ENCODE peak calls at places on chromosomes 12 and 14, in six cellular contexts. One of them, this sample, is unnamed.

GRCh38 chr12:51833446-51834227 is 14.9 kb downstream of the FIGNL2 start:
- DNase-seq in endothelial cell of umbilical vein: no peak
- DNase-seq in A549: no peak
- DNase-seq in K562: no peak
- DNase-seq in GM12878: no peak
- DNase-seq in HepG2: no peak
- DNase-seq in this sample: no peak

GRCh38 chr14:90518075-90518940 is 121.5 kb downstream of the CALM1 start:
- DNase-seq in GM12878: no peak
- DNase-seq in HepG2: no peak
- DNase-seq in K562: no peak
- DNase-seq in A549: no peak
- DNase-seq in endothelial cell of umbilical vein: no peak
- DNase-seq in this sample: no peak

GRCh38 chr14:51236314-51236713 is 3.7 kb upstream of the TMX1 start:
- DNase-seq in HepG2: no peak
- DNase-seq in K562: no peak
- DNase-seq in GM12878: no peak
- DNase-seq in endothelial cell of umbilical vein: no peak
- DNase-seq in A549: no peak
- DNase-seq in this sample: peak; percentile 91

GRCh38 chr14:34981743-34982420 is 910 bp upstream of the SRP54 start:
- DNase-seq in GM12878: no peak
- DNase-seq in A549: no peak
- DNase-seq in endothelial cell of umbilical vein: no peak
- DNase-seq in HepG2: no peak
- DNase-seq in K562: no peak
- DNase-seq in this sample: peak; percentile 69

GRCh38 chr12:124306686-124307555 is 12.0 kb downstream of the RFLNA start:
- DNase-seq in K562: no peak
- DNase-seq in HepG2: no peak
- DNase-seq in endothelial cell of umbilical vein: no peak
- DNase-seq in A549: no peak
- DNase-seq in GM12878: no peak
- DNase-seq in this sample: no peak

GRCh38 chr14:100076630-100077029 is 11.4 kb downstream of the EVL start:
- DNase-seq in K562: no peak
- DNase-seq in HepG2: no peak
- DNase-seq in A549: no peak
- DNase-seq in endothelial cell of umbilical vein: no peak
- DNase-seq in GM12878: no peak
- DNase-seq in this sample: peak; percentile 95

GRCh38 chr14:101039755-101040138 is 136.2 kb upstream of the RTL1 start:
- DNase-seq in A549: no peak
- DNase-seq in endothelial cell of umbilical vein: no peak
- DNase-seq in HepG2: no peak
- DNase-seq in K562: no peak
- DNase-seq in GM12878: no peak
- DNase-seq in this sample: no peak

GRCh38 chr12:12511895-12512674 is 50.6 kb downstream of the DUSP16 start:
- DNase-seq in HepG2: no peak
- DNase-seq in endothelial cell of umbilical vein: no peak
- DNase-seq in K562: no peak
- DNase-seq in GM12878: no peak
- DNase-seq in A549: no peak
- DNase-seq in this sample: no peak

GRCh38 chr12:106914796-106915634 is 40.7 kb upstream of the TMEM263 start:
- DNase-seq in endothelial cell of umbilical vein: no peak
- DNase-seq in GM12878: peak; percentile 36
- DNase-seq in HepG2: no peak
- DNase-seq in K562: no peak
- DNase-seq in A549: no peak
- DNase-seq in this sample: peak; percentile 45

GRCh38 chr12:63151898-63152700 is 1.1 kb upstream of the AVPR1A start:
- DNase-seq in GM12878: no peak
- DNase-seq in K562: peak; percentile 15
- DNase-seq in HepG2: peak; percentile 32
- DNase-seq in A549: peak; percentile 69
- DNase-seq in endothelial cell of umbilical vein: peak; percentile 51
- DNase-seq in this sample: peak; percentile 63

GRCh38 chr12:57579011-57579410 is 12.0 kb upstream of the PIP4K2C start:
- DNase-seq in HepG2: no peak
- DNase-seq in K562: no peak
- DNase-seq in endothelial cell of umbilical vein: no peak
- DNase-seq in GM12878: no peak
- DNase-seq in A549: no peak
- DNase-seq in this sample: no peak

GRCh38 chr14:50783542-50783941 is 47.4 kb downstream of the NIN start:
- DNase-seq in GM12878: no peak
- DNase-seq in A549: no peak
- DNase-seq in endothelial cell of umbilical vein: no peak
- DNase-seq in K562: no peak
- DNase-seq in HepG2: no peak
- DNase-seq in this sample: no peak

GRCh38 chr14:42013560-42013959 is 406.9 kb downstream of the LRFN5 start:
- DNase-seq in A549: no peak
- DNase-seq in GM12878: no peak
- DNase-seq in endothelial cell of umbilical vein: no peak
- DNase-seq in HepG2: no peak
- DNase-seq in K562: no peak
- DNase-seq in this sample: no peak

GRCh38 chr14:35133542-35134328 is 11.4 kb downstream of the PRORP start:
- DNase-seq in GM12878: no peak
- DNase-seq in K562: no peak
- DNase-seq in HepG2: peak; percentile 63
- DNase-seq in A549: no peak
- DNase-seq in endothelial cell of umbilical vein: no peak
- DNase-seq in this sample: no peak

GRCh38 chr12:32312049-32312670 is 87.2 kb upstream of the FGD4 start:
- DNase-seq in GM12878: peak; percentile 21
- DNase-seq in K562: no peak
- DNase-seq in endothelial cell of umbilical vein: peak; percentile 85
- DNase-seq in A549: peak; percentile 45
- DNase-seq in HepG2: peak; percentile 42
- DNase-seq in this sample: peak; percentile 71

GRCh38 chr12:88522961-88523360 is 57.3 kb downstream of the KITLG start:
- DNase-seq in A549: no peak
- DNase-seq in K562: no peak
- DNase-seq in endothelial cell of umbilical vein: no peak
- DNase-seq in GM12878: no peak
- DNase-seq in HepG2: no peak
- DNase-seq in this sample: no peak

GRCh38 chr12:13120431-13120830 is 17.0 kb upstream of the GSG1 start:
- DNase-seq in A549: no peak
- DNase-seq in endothelial cell of umbilical vein: no peak
- DNase-seq in GM12878: no peak
- DNase-seq in K562: no peak
- DNase-seq in HepG2: no peak
- DNase-seq in this sample: no peak

GRCh38 chr12:22190-22529 is 44.4 kb upstream of the IQSEC3 start:
- DNase-seq in HepG2: peak; percentile 9
- DNase-seq in K562: peak; percentile 15
- DNase-seq in endothelial cell of umbilical vein: no peak
- DNase-seq in GM12878: no peak
- DNase-seq in A549: no peak
- DNase-seq in this sample: no peak

GRCh38 chr12:69932154-69932553 is 107.1 kb downstream of the MYRFL start:
- DNase-seq in HepG2: no peak
- DNase-seq in A549: no peak
- DNase-seq in GM12878: no peak
- DNase-seq in endothelial cell of umbilical vein: peak; percentile 11
- DNase-seq in K562: no peak
- DNase-seq in this sample: no peak

GRCh38 chr12:111685322-111685810 is 390 bp downstream of the BRAP start:
- DNase-seq in A549: no peak
- DNase-seq in K562: no peak
- DNase-seq in HepG2: peak; percentile 12
- DNase-seq in endothelial cell of umbilical vein: no peak
- DNase-seq in GM12878: no peak
- DNase-seq in this sample: peak; percentile 39

GRCh38 chr14:31270196-31270772 is 62.7 kb upstream of the HECTD1 start:
- DNase-seq in HepG2: peak; percentile 77
- DNase-seq in GM12878: no peak
- DNase-seq in endothelial cell of umbilical vein: no peak
- DNase-seq in K562: no peak
- DNase-seq in A549: no peak
- DNase-seq in this sample: peak; percentile 29

GRCh38 chr14:98685725-98686124 is 586.3 kb downstream of the BCL11B start:
- DNase-seq in endothelial cell of umbilical vein: no peak
- DNase-seq in GM12878: no peak
- DNase-seq in K562: no peak
- DNase-seq in HepG2: no peak
- DNase-seq in A549: no peak
- DNase-seq in this sample: no peak

GRCh38 chr12:19750116-19750644 is 310.9 kb downstream of the AEBP2 start:
- DNase-seq in endothelial cell of umbilical vein: no peak
- DNase-seq in A549: no peak
- DNase-seq in GM12878: no peak
- DNase-seq in K562: no peak
- DNase-seq in HepG2: no peak
- DNase-seq in this sample: no peak

GRCh38 chr14:24093901-24094838 is at the start of gene PCK2:
- DNase-seq in GM12878: no peak
- DNase-seq in HepG2: peak; percentile 99
- DNase-seq in endothelial cell of umbilical vein: peak; percentile 72
- DNase-seq in A549: peak; percentile 97
- DNase-seq in K562: peak; percentile 97
- DNase-seq in this sample: peak; percentile 98

GRCh38 chr12:94100254-94100653 is 48.1 kb upstream of the PLXNC1 start:
- DNase-seq in HepG2: no peak
- DNase-seq in K562: peak; percentile 15
- DNase-seq in A549: no peak
- DNase-seq in GM12878: no peak
- DNase-seq in endothelial cell of umbilical vein: peak; percentile 48
- DNase-seq in this sample: peak; percentile 33

GRCh38 chr14:22536853-22537338 is 52.1 kb downstream of the DAD1 start:
- DNase-seq in A549: peak; percentile 90
- DNase-seq in HepG2: no peak
- DNase-seq in endothelial cell of umbilical vein: peak; percentile 98
- DNase-seq in K562: peak; percentile 78
- DNase-seq in GM12878: peak; percentile 94
- DNase-seq in this sample: peak; percentile 97

GRCh38 chr14:55430024-55430690 is 10.3 kb downstream of the TBPL2 start:
- DNase-seq in HepG2: peak; percentile 64
- DNase-seq in GM12878: no peak
- DNase-seq in A549: peak; percentile 64
- DNase-seq in endothelial cell of umbilical vein: peak; percentile 76
- DNase-seq in K562: peak; percentile 23
- DNase-seq in this sample: peak; percentile 68

GRCh38 chr14:89771251-89771650 is 183.3 kb downstream of the EFCAB11 start:
- DNase-seq in K562: no peak
- DNase-seq in A549: no peak
- DNase-seq in endothelial cell of umbilical vein: peak; percentile 41
- DNase-seq in HepG2: no peak
- DNase-seq in GM12878: no peak
- DNase-seq in this sample: no peak

GRCh38 chr12:55703288-55703687 is 4.4 kb downstream of the ITGA7 start:
- DNase-seq in GM12878: no peak
- DNase-seq in A549: no peak
- DNase-seq in K562: no peak
- DNase-seq in HepG2: no peak
- DNase-seq in endothelial cell of umbilical vein: no peak
- DNase-seq in this sample: no peak

GRCh38 chr12:123973552-123974341 is 732 bp downstream of the ZNF664 start:
- DNase-seq in GM12878: no peak
- DNase-seq in endothelial cell of umbilical vein: peak; percentile 44
- DNase-seq in A549: peak; percentile 40
- DNase-seq in K562: no peak
- DNase-seq in HepG2: peak; percentile 21
- DNase-seq in this sample: peak; percentile 53

GRCh38 chr14:71248204-71248603 is 340.9 kb downstream of the PCNX1 start:
- DNase-seq in GM12878: no peak
- DNase-seq in K562: no peak
- DNase-seq in endothelial cell of umbilical vein: no peak
- DNase-seq in A549: no peak
- DNase-seq in HepG2: no peak
- DNase-seq in this sample: no peak

GRCh38 chr14:64990291-64990690 is 3.6 kb downstream of the FNTB start:
- DNase-seq in endothelial cell of umbilical vein: no peak
- DNase-seq in A549: no peak
- DNase-seq in GM12878: no peak
- DNase-seq in K562: no peak
- DNase-seq in HepG2: no peak
- DNase-seq in this sample: peak; percentile 36

GRCh38 chr12:80838024-80838658 is 99.6 kb downstream of the LIN7A start:
- DNase-seq in GM12878: no peak
- DNase-seq in A549: no peak
- DNase-seq in HepG2: peak; percentile 43
- DNase-seq in K562: no peak
- DNase-seq in endothelial cell of umbilical vein: no peak
- DNase-seq in this sample: no peak

GRCh38 chr12:1398673-1399072 is 195.7 kb downstream of the FBXL14 start:
- DNase-seq in HepG2: no peak
- DNase-seq in GM12878: no peak
- DNase-seq in K562: no peak
- DNase-seq in A549: no peak
- DNase-seq in endothelial cell of umbilical vein: no peak
- DNase-seq in this sample: peak; percentile 27
- TF ChIP-seq MYC in HepG2: no peak
- TF ChIP-seq MYC in GM12878: no peak
- TF ChIP-seq MYC in K562: no peak
- TF ChIP-seq MYC in A549: no peak
- TF ChIP-seq MYC in endothelial cell of umbilical vein: no peak
- TF ChIP-seq MYC in this sample: no peak

GRCh38 chr14:21257395-21258193 is 11.6 kb downstream of the HNRNPC start:
- DNase-seq in HepG2: no peak
- DNase-seq in K562: no peak
- DNase-seq in endothelial cell of umbilical vein: no peak
- DNase-seq in A549: no peak
- DNase-seq in GM12878: no peak
- DNase-seq in this sample: peak; percentile 82
- H3K4me3 ChIP-seq in HepG2: no peak overlapping the region
- H3K4me3 ChIP-seq in K562: no peak overlapping the region
- H3K4me3 ChIP-seq in endothelial cell of umbilical vein: no peak overlapping the region
- H3K4me3 ChIP-seq in A549: no peak overlapping the region
- H3K4me3 ChIP-seq in GM12878: peak overlapping the region; percentile 27
- H3K4me3 ChIP-seq in this sample: peak overlapping the region; percentile 39

GRCh38 chr14:87049886-87050820 is 942.8 kb downstream of the GALC start:
- DNase-seq in A549: peak; percentile 2
- DNase-seq in endothelial cell of umbilical vein: no peak
- DNase-seq in GM12878: no peak
- DNase-seq in K562: peak; percentile 9
- DNase-seq in HepG2: peak; percentile 37
- DNase-seq in this sample: peak; percentile 34
- TF ChIP-seq MYC in A549: no peak
- TF ChIP-seq MYC in endothelial cell of umbilical vein: no peak
- TF ChIP-seq MYC in GM12878: no peak
- TF ChIP-seq MYC in K562: no peak
- TF ChIP-seq MYC in HepG2: no peak
- TF ChIP-seq MYC in this sample: no peak

DNA sequence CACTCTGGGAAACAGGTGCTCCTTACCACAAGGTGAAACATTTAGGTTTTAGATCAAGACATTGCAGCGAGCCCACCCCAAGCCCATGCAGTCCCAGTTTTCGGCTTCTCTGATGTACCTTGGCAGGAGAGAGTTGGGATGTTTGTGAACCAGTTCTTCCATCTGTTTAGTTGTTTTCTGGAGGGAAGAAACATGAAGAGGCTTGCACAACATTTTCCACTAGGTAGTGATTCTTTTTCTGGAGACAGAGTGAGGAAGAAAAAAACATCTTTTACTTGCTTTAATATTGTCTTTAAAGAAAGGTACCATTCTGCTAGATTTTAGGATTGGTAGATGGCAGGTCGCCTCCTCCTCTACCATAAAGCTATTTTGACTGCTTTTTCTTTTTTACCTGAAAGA is 1.8 kb downstream of the LGR5 start:
- DNase-seq in GM12878: no peak
- DNase-seq in K562: no peak
- DNase-seq in A549: no peak
- DNase-seq in endothelial cell of umbilical vein: no peak
- DNase-seq in HepG2: no peak
- DNase-seq in this sample: no peak
- H3K4me3 ChIP-seq in GM12878: no peak overlapping the region
- H3K4me3 ChIP-seq in K562: no peak overlapping the region
- H3K4me3 ChIP-seq in A549: no peak overlapping the region
- H3K4me3 ChIP-seq in endothelial cell of umbilical vein: no peak overlapping the region
- H3K4me3 ChIP-seq in HepG2: peak overlapping the region; percentile 91
- H3K4me3 ChIP-seq in this sample: no peak overlapping the region

This sample was measured in NB4.